ENCODE peak calls at places on chromosome 7, in four cellular contexts. V is cerebellum, N is type B pancreatic cell, X is cardiac septum. I is an unnamed sample.
A peak's percentile ranks its signal among the peaks of the same experiment; 100 is the strongest.

GRCh38 chr7:98107313-98107691 is 640 bp downstream of the LMTK2 start:
- DNase-seq in V (peak; percentile 19), N (no peak), X (no peak), I (no peak)

GRCh38 chr7:151626422-151627115 is 106.9 kb upstream of the RHEB start:
- DNase-seq in V (peak; percentile 53), N (no peak), X (no peak), I (no peak)

GRCh38 chr7:84123903-84124573 is 70.6 kb downstream of the SEMA3A start:
- DNase-seq in V (no peak), N (no peak), X (no peak), I (no peak)

GRCh38 chr7:155377837-155378579 is 79.9 kb upstream of the EN2 start:
- DNase-seq in V (no peak), N (no peak), X (no peak), I (peak; percentile 76)

GRCh38 chr7:18133921-18134320 is 106.3 kb upstream of the PRPS1L1 start:
- DNase-seq in V (no peak), N (no peak), X (no peak), I (no peak)

GRCh38 chr7:101565601-101566209 is 63.4 kb downstream of the MYL10 start:
- DNase-seq in V (no peak), N (no peak), X (peak; percentile 47), I (no peak)

GRCh38 chr7:140607441-140607989 is 33.1 kb downstream of the DENND2A start:
- DNase-seq in V (peak; percentile 36), N (no peak), X (no peak), I (peak; percentile 80)

GRCh38 chr7:105713488-105714465 is 132.5 kb upstream of the EFCAB10 start:
- DNase-seq in V (no peak), N (no peak), X (peak; percentile 41), I (no peak)